ENCODE peak calls at places on chromosomes 2 and 18, in ten cellular contexts. G is IMR-90, K is left ventricle myocardium inferior, N is brain microvascular endothelial cell, T is hepatocyte, S is right atrium auricular region, Q is A549, V is uterus, B is prostate gland, M is upper lobe of right lung. P is an unnamed sample.
A peak's percentile ranks its signal among the peaks of the same experiment; 100 is the strongest.

GRCh38 chr2:71640459-71640858 is 187.1 kb downstream of the DYSF start:
- DNase-seq in G (no peak), K (no peak), N (no peak), T (no peak), S (no peak), Q (no peak), V (no peak), B (no peak), M (no peak), P (no peak)

GRCh38 chr2:106961328-106961727 is 75.4 kb upstream of the ST6GAL2 start:
- DNase-seq in G (peak; percentile 5), K (no peak), N (no peak), T (no peak), S (no peak), Q (no peak), V (no peak), B (no peak), M (no peak), P (no peak)

GRCh38 chr2:29811378-29811777 is 110.0 kb downstream of the ALK start:
- DNase-seq in G (peak; percentile 4), K (no peak), N (no peak), T (peak; percentile 51), S (no peak), Q (no peak), V (no peak), B (no peak), M (no peak), P (no peak)

GRCh38 chr2:8452979-8453903 is 228.6 kb upstream of the ID2 start:
- DNase-seq in G (peak; percentile 14), K (no peak), N (no peak), T (no peak), S (peak; percentile 64), Q (no peak), V (no peak), B (no peak), M (no peak), P (no peak)

GRCh38 chr2:52269696-52270485 is 1238.0 kb upstream of the NRXN1 start:
- DNase-seq in G (peak; percentile 80), K (no peak), N (peak; percentile 94), T (no peak), S (no peak), Q (no peak), V (no peak), B (no peak), M (no peak), P (no peak)

GRCh38 chr2:29100564-29100963 is 14.7 kb upstream of the CLIP4 start:
- DNase-seq in G (no peak), K (no peak), N (no peak), T (peak; percentile 41), S (no peak), Q (no peak), V (no peak), B (no peak), M (no peak), P (no peak)

GRCh38 chr18:32735781-32736180 is 37.0 kb downstream of the KLHL14 start:
- DNase-seq in G (peak; percentile 24), K (no peak), N (peak; percentile 13), T (peak; percentile 10), S (no peak), Q (no peak), V (no peak), B (no peak), M (no peak), P (no peak)

GRCh38 chr2:54520687-54521086 is 64.6 kb downstream of the SPTBN1 start:
- DNase-seq in G (peak; percentile 96), K (no peak), N (peak; percentile 84), T (no peak), S (no peak), Q (peak; percentile 35), V (no peak), B (no peak), M (no peak), P (no peak)

GRCh38 chr2:230234122-230234722 is 8.7 kb downstream of the SP140 start:
- DNase-seq in G (no peak), K (no peak), N (no peak), T (no peak), S (no peak), Q (no peak), V (no peak), B (no peak), M (no peak), P (no peak)

GRCh38 chr2:230230087-230230486 is 4.6 kb downstream of the SP140 start:
- DNase-seq in G (peak; percentile 90), K (no peak), N (peak; percentile 93), T (no peak), S (no peak), Q (no peak), V (no peak), B (no peak), M (no peak), P (no peak)

GRCh38 chr2:230230801-230231200 is 5.3 kb downstream of the SP140 start:
- DNase-seq in G (no peak), K (no peak), N (no peak), T (no peak), S (no peak), Q (no peak), V (no peak), B (no peak), M (no peak), P (no peak)

GRCh38 chr2:230234845-230235244 is 9.3 kb downstream of the SP140 start:
- DNase-seq in G (peak; percentile 15), K (no peak), N (no peak), T (no peak), S (no peak), Q (no peak), V (no peak), B (no peak), M (no peak), P (no peak)

DNA sequence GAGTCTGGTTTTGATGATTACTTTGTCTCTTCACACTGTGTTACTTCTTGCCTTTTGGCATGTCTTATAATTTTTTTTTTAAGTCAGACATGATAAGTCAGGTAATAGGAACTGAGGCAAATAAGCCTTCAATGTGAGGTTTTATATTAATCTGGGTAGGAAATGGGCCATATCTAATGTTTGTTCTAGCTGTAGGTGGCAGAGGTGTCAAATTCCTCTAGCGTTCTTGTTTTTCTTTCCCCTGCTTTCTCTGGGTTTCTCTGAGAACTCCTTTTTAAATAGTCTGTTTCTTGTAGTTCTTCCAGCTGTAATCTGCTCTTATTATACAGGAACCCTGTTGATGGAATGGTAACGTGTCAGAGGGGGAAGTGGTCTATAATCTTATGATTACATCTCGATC is 5.7 kb downstream of the SP140 start:
- DNase-seq in G (no peak), K (no peak), N (no peak), T (no peak), S (no peak), Q (no peak), V (no peak), B (no peak), M (no peak), P (no peak)
- H3K27ac ChIP-seq in G (no peak overlapping the region), K (no peak overlapping the region), N (peak overlapping the region; percentile 21), T (no peak overlapping the region), S (no peak overlapping the region), Q (no peak overlapping the region), V (no peak overlapping the region), B (no peak overlapping the region), M (no peak overlapping the region), P (no peak overlapping the region)

GRCh38 chr18:79472176-79472575 is 76.4 kb downstream of the NFATC1 start:
- DNase-seq in G (no peak), K (no peak), N (no peak), T (no peak), S (no peak), Q (no peak), V (no peak), B (no peak), M (no peak), P (no peak)

GRCh38 chr18:79470547-79470946 is 74.8 kb downstream of the NFATC1 start:
- DNase-seq in G (no peak), K (no peak), N (no peak), T (no peak), S (no peak), Q (no peak), V (no peak), B (no peak), M (no peak), P (no peak)

GRCh38 chr18:79469751-79470150 is 74.0 kb downstream of the NFATC1 start:
- DNase-seq in G (no peak), K (no peak), N (no peak), T (no peak), S (no peak), Q (no peak), V (no peak), B (no peak), M (no peak), P (no peak)

GRCh38 chr18:79471048-79471447 is 75.3 kb downstream of the NFATC1 start:
- DNase-seq in G (no peak), K (no peak), N (no peak), T (no peak), S (no peak), Q (no peak), V (no peak), B (peak; percentile 73), M (no peak), P (no peak)

GRCh38 chr18:79472946-79473345 is 77.2 kb downstream of the NFATC1 start:
- DNase-seq in G (no peak), K (no peak), N (no peak), T (no peak), S (no peak), Q (no peak), V (no peak), B (no peak), M (no peak), P (no peak)
- H3K27ac ChIP-seq in G (no peak overlapping the region), K (no peak overlapping the region), N (no peak overlapping the region), T (no peak overlapping the region), S (no peak overlapping the region), Q (no peak overlapping the region), V (no peak overlapping the region), B (no peak overlapping the region), M (no peak overlapping the region), P (no peak overlapping the region)

GRCh38 chr18:8609711-8610441 is 639 bp downstream of the RAB12 start:
- DNase-seq in G (no peak), K (peak; percentile 23), N (no peak), T (peak; percentile 34), S (no peak), Q (no peak), V (peak; percentile 20), B (no peak), M (peak; percentile 70), P (no peak)
- H3K27ac ChIP-seq in G (peak overlapping the region; percentile 82), K (peak overlapping the region; percentile 88), N (peak overlapping the region; percentile 1), T (peak overlapping the region; percentile 51), S (peak overlapping the region; percentile 85), Q (peak overlapping the region; percentile 74), V (peak overlapping the region; percentile 63), B (peak overlapping the region; percentile 53), M (peak overlapping the region; percentile 77), P (peak overlapping the region; percentile 51)

GRCh38 chr2:190862591-190862991 is 18.0 kb upstream of the GLS start:
- DNase-seq in G (peak; percentile 57), K (no peak), N (peak; percentile 32), T (no peak), S (no peak), Q (no peak), V (no peak), B (no peak), M (no peak), P (no peak)

GRCh38 chr2:190863946-190864345 is 16.7 kb upstream of the GLS start:
- DNase-seq in G (no peak), K (no peak), N (no peak), T (peak; percentile 60), S (no peak), Q (no peak), V (no peak), B (no peak), M (no peak), P (no peak)

GRCh38 chr2:190867182-190867581 is 13.4 kb upstream of the GLS start:
- DNase-seq in G (peak; percentile 87), K (no peak), N (peak; percentile 48), T (no peak), S (no peak), Q (no peak), V (no peak), B (no peak), M (no peak), P (no peak)

GRCh38 chr2:190862067-190862466 is 18.6 kb upstream of the GLS start:
- DNase-seq in G (no peak), K (no peak), N (no peak), T (no peak), S (no peak), Q (no peak), V (no peak), B (no peak), M (no peak), P (no peak)

GRCh38 chr2:190864375-190864774 is 16.2 kb upstream of the GLS start:
- DNase-seq in G (peak; percentile 66), K (no peak), N (no peak), T (no peak), S (no peak), Q (no peak), V (no peak), B (no peak), M (no peak), P (no peak)
- H3K27ac ChIP-seq in G (peak overlapping the region; percentile 89), K (no peak overlapping the region), N (no peak overlapping the region), T (peak overlapping the region; percentile 59), S (no peak overlapping the region), Q (peak overlapping the region; percentile 33), V (no peak overlapping the region), B (no peak overlapping the region), M (no peak overlapping the region), P (no peak overlapping the region)

P was measured in substantia nigra.